ENCODE peak calls at places on chromosomes 4 and X, in six cellular contexts. L is lower leg skin, P is H1, M is AG04449, Y is psoas muscle, Z is colonic mucosa. X is an unnamed sample.

GRCh38 chr4:53633608-53634007 is 42.3 kb upstream of the LNX1 start:
- DNase-seq in Z (no peak), L (no peak), Y (peak), M (no peak), P (no peak), X (no peak)

GRCh38 chr4:121192500-121192899 is 28.4 kb upstream of the TNIP3 start:
- DNase-seq in M (no peak), Z (no peak), Y (no peak), L (no peak), P (no peak), X (peak)

GRCh38 chr4:152399246-152399645 is 136.6 kb downstream of the FBXW7 start:
- DNase-seq in Y (no peak), Z (no peak), M (no peak), L (no peak), P (no peak), X (peak)

GRCh38 chr4:87527446-87528240 is 1.5 kb downstream of the SPARCL1 start:
- DNase-seq in M (no peak), L (no peak), Y (no peak), P (no peak), Z (no peak), X (no peak)

GRCh38 chrX:77502951-77503525 is 55.8 kb downstream of the FGF16 start:
- DNase-seq in P (no peak), L (no peak), Y (no peak), M (no peak), Z (no peak), X (no peak)

GRCh38 chr4:65337371-65337770 is 332.9 kb downstream of the EPHA5 start:
- DNase-seq in P (no peak), Z (no peak), Y (no peak), L (no peak), M (no peak), X (no peak)

GRCh38 chrX:39504850-39505259 is 592.9 kb downstream of the BCOR start:
- DNase-seq in Z (no peak), P (no peak), M (no peak), L (no peak), Y (no peak), X (no peak)

GRCh38 chr4:145829629-145830395 is 108.8 kb downstream of the ZNF827 start:
- DNase-seq in L (no peak), M (no peak), Z (no peak), Y (no peak), P (no peak), X (peak)

GRCh38 chr4:7332216-7333023 is 102.3 kb downstream of the PSAPL1 start:
- DNase-seq in P (no peak), Y (peak), Z (no peak), L (no peak), M (no peak), X (no peak)

GRCh38 chrX:3651272-3651671 is 62.2 kb downstream of the PRKX start:
- DNase-seq in L (no peak), P (no peak), Z (no peak), Y (no peak), M (no peak), X (no peak)

GRCh38 chrX:38561951-38562719 is 793 bp downstream of the TSPAN7 start:
- DNase-seq in L (peak), M (no peak), P (peak), Y (peak), Z (peak), X (no peak)

GRCh38 chr4:6779667-6780565 is 2.6 kb upstream of the KIAA0232 start:
- DNase-seq in Z (no peak), Y (no peak), P (no peak), L (peak), M (no peak), X (no peak)

GRCh38 chr4:3880595-3881120 is 114.5 kb downstream of the ADRA2C start:
- DNase-seq in L (peak), Y (peak), Z (peak), M (no peak), P (peak), X (peak)

GRCh38 chr4:66565796-66566195 is 895.5 kb upstream of the EPHA5 start:
- DNase-seq in P (no peak), Y (no peak), M (no peak), L (no peak), Z (no peak), X (no peak)

GRCh38 chrX:87878926-87879325 is 361.3 kb downstream of the KLHL4 start:
- DNase-seq in Z (no peak), P (no peak), L (no peak), Y (no peak), M (no peak), X (no peak)

GRCh38 chr4:9898596-9899345 is 117.3 kb downstream of the DRD5 start:
- DNase-seq in Y (no peak), Z (peak), L (peak), P (peak), M (no peak), X (peak)

GRCh38 chr4:17912011-17912410 is 101.2 kb downstream of the NCAPG start:
- DNase-seq in P (no peak), Z (no peak), L (no peak), Y (peak), M (no peak), X (no peak)

GRCh38 chrX:1486177-1486576 is 33.5 kb upstream of the ASMTL start:
- DNase-seq in M (no peak), L (peak), Y (no peak), P (no peak), Z (no peak), X (no peak)

GRCh38 chrX:81259714-81260395 is 58.0 kb downstream of the SH3BGRL start:
- DNase-seq in P (no peak), L (no peak), Y (no peak), Z (no peak), M (no peak), X (no peak)

GRCh38 chr4:3324093-3324815 is 31.4 kb downstream of the RGS12 start:
- DNase-seq in P (peak), Y (no peak), L (peak), M (no peak), Z (peak), X (no peak)

GRCh38 chr4:116796022-116796421 is 289.4 kb downstream of the TRAM1L1 start:
- DNase-seq in P (no peak), Z (no peak), L (no peak), Y (no peak), M (no peak), X (no peak)

GRCh38 chr4:182825786-182826185 is 91.4 kb downstream of the DCTD start:
- DNase-seq in Z (no peak), Y (no peak), L (no peak), M (no peak), P (no peak), X (no peak)

GRCh38 chr4:10296730-10297129 is 160.5 kb downstream of the ZNF518B start:
- DNase-seq in M (peak), P (no peak), Y (no peak), L (no peak), Z (no peak), X (no peak)

GRCh38 chrX:71216446-71216845 is 6.6 kb upstream of the GJB1 start:
- DNase-seq in Y (no peak), M (no peak), L (no peak), P (no peak), Z (peak), X (no peak)

GRCh38 chrX:100868273-100868672 is 5.9 kb downstream of the NOX1 start:
- DNase-seq in Y (no peak), Z (no peak), M (no peak), P (no peak), L (no peak), X (no peak)

GRCh38 chrX:17706676-17707075 is 30.6 kb upstream of the SCML1 start:
- DNase-seq in Z (no peak), Y (no peak), M (peak), L (no peak), P (no peak), X (no peak)

GRCh38 chrX:132068405-132068804 is 45.3 kb downstream of the STK26 start:
- DNase-seq in L (no peak), Z (no peak), P (no peak), Y (no peak), M (no peak), X (no peak)

GRCh38 chrX:129997081-129997480 is 14.6 kb downstream of the BCORL1 start:
- DNase-seq in L (no peak), P (no peak), Z (no peak), M (no peak), Y (no peak), X (no peak)

GRCh38 chr4:183154701-183155391 is 55.8 kb downstream of the WWC2 start:
- DNase-seq in P (no peak), Z (no peak), Y (no peak), L (no peak), M (no peak), X (no peak)

GRCh38 chrX:97367149-97367548 is 483.4 kb downstream of the RPA4 start:
- DNase-seq in Y (no peak), M (peak), Z (no peak), P (no peak), L (no peak), X (no peak)

GRCh38 chrX:21412029-21412428 is 37.8 kb downstream of the CNKSR2 start:
- DNase-seq in Z (no peak), Y (no peak), P (no peak), L (no peak), M (no peak), X (no peak)

GRCh38 chrX:75547783-75548182 is 24.9 kb upstream of the ZDHHC15 start:
- DNase-seq in M (no peak), Z (no peak), Y (peak), P (no peak), L (no peak), X (no peak)

GRCh38 chr4:96465834-96466233 is 625.9 kb downstream of the PDHA2 start:
- DNase-seq in P (no peak), M (no peak), Y (no peak), L (no peak), Z (no peak), X (no peak)

GRCh38 chr4:2363056-2363719 is 55.3 kb downstream of the ZFYVE28 start:
- DNase-seq in M (no peak), Z (no peak), L (no peak), Y (peak), P (no peak), X (no peak)

GRCh38 chrX:155061770-155062169 is 9.2 kb downstream of the CMC4 start:
- DNase-seq in Z (no peak), M (no peak), L (no peak), Y (no peak), P (no peak), X (no peak)

GRCh38 chr4:16685536-16685935 is 212.9 kb downstream of the LDB2 start:
- DNase-seq in L (no peak), M (peak), Y (no peak), P (no peak), Z (no peak), X (no peak)

GRCh38 chrX:97638621-97639020 is 754.9 kb downstream of the RPA4 start:
- DNase-seq in Y (no peak), L (no peak), M (no peak), P (no peak), Z (no peak), X (no peak)

GRCh38 chr4:119300388-119301131 is 21.4 kb downstream of the FABP2 start:
- DNase-seq in Z (peak), L (peak), P (peak), M (peak), Y (peak), X (peak)
- TF ChIP-seq CTCF in Z (no peak), L (no peak), P (peak), M (no peak), Y (no peak), X (no peak)

GRCh38 chrX:63761639-63762038 is 23.4 kb downstream of the ARHGEF9 start:
- DNase-seq in M (no peak), Z (no peak), Y (no peak), P (no peak), L (no peak), X (no peak)
- TF ChIP-seq CTCF in M (no peak), Z (no peak), Y (no peak), P (no peak), L (no peak), X (no peak)

GRCh38 chr4:140755811-140756291 is 334 bp downstream of the TBC1D9 start:
- DNase-seq in Y (peak), M (no peak), P (peak), Z (no peak), L (peak), X (peak)
- TF ChIP-seq CTCF in Y (no peak), M (no peak), P (no peak), Z (no peak), L (no peak), X (no peak)

GRCh38 chr4:114398386-114398785 is 200.2 kb upstream of the UGT8 start:
- DNase-seq in Y (no peak), P (no peak), Z (no peak), M (no peak), L (no peak), X (no peak)
- TF ChIP-seq CTCF in Y (no peak), P (no peak), Z (no peak), M (no peak), L (no peak), X (no peak)

GRCh38 chr4:122746485-122746965 is 14.0 kb downstream of the BBS12 start:
- DNase-seq in L (no peak), P (no peak), Y (no peak), M (no peak), Z (no peak), X (no peak)
- TF ChIP-seq CTCF in L (no peak), P (no peak), Y (no peak), M (no peak), Z (no peak), X (no peak)